ENCODE peak calls at places on chromosomes 3 and 15, in seven cellular contexts. T, C, W, D, K, G and O are unnamed samples. For H3K4me1 and H3K36me3, the result is how much of the 10 kb centered on the place peaks cover.

GRCh38 chr15:62390793-62391543 is 225.9 kb upstream of the C2CD4B start:
- DNase-seq in T (peak), C (peak), W (peak), D (no peak), K (peak), G (peak), O (peak)

GRCh38 chr3:55169608-55170010 is 241.8 kb upstream of the LRTM1 start:
- DNase-seq in T (peak), C (no peak), W (no peak), D (peak), K (no peak), G (peak), O (no peak)

GRCh38 chr3:41808152-41808551 is 153.8 kb downstream of the ULK4 start:
- DNase-seq in T (peak), C (no peak), W (no peak), D (no peak), K (no peak), G (peak), O (no peak)

GRCh38 chr3:167198949-167199348 is 181.1 kb downstream of the ZBBX start:
- DNase-seq in T (no peak), C (no peak), W (no peak), D (no peak), K (no peak), G (no peak), O (no peak)

GRCh38 chr3:63922800-63923199 is 10.6 kb upstream of the SCAANT1 start:
- DNase-seq in T (no peak), C (no peak), W (no peak), D (no peak), K (no peak), G (no peak), O (no peak)

GRCh38 chr3:24490151-24490550 is 4.5 kb downstream of the THRB start:
- DNase-seq in T (peak), C (no peak), W (no peak), D (no peak), K (no peak), G (no peak), O (no peak)

GRCh38 chr3:22960326-22960984 is 242.7 kb upstream of the UBE2E2 start:
- DNase-seq in T (peak), C (no peak), W (peak), D (peak), K (peak), G (peak), O (no peak)

GRCh38 chr3:63096248-63097058 is 181.7 kb upstream of the SYNPR start:
- DNase-seq in T (no peak), C (no peak), W (no peak), D (no peak), K (no peak), G (no peak), O (no peak)

GRCh38 chr3:59772416-59773408 is 722.9 kb upstream of the CFAP20DC start:
- DNase-seq in T (no peak), C (peak), W (peak), D (no peak), K (no peak), G (no peak), O (peak)

GRCh38 chr3:101284757-101285156 is 35.6 kb downstream of the IMPG2 start:
- DNase-seq in T (no peak), C (no peak), W (no peak), D (no peak), K (no peak), G (no peak), O (no peak)

GRCh38 chr15:69958494-69959134 is 139.1 kb downstream of the TLE3 start:
- DNase-seq in T (no peak), C (no peak), W (no peak), D (no peak), K (peak), G (no peak), O (no peak)

GRCh38 chr3:14839236-14839635 is 20.5 kb downstream of the FGD5 start:
- DNase-seq in T (no peak), C (no peak), W (no peak), D (no peak), K (no peak), G (no peak), O (no peak)

DNA sequence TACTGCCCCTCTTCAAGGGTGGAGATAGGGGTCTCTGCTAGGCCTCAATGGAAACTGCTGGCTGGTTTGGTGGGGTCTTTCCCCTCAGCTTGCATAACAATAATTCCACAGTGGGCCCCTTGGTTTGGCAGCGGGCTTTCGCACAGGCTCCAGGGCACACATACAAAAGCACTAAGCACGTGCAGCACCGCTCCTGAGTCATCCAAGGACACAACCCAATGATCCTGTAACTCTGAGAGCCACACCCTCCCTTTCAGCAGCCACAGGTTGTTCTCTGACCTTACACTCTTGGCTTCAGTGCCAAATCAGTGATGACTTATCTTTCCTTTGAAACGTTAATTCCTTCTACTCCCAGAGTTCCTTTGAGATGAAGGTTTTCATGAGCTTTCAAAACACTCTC is 41.7 kb downstream of the DAPK2 start:
- DNase-seq in T (no peak), C (no peak), W (peak), D (peak), K (no peak), G (no peak), O (no peak)
- H3K4me1 ChIP-seq in T (under half), C (under half), W (half or more), D (under half), K (under half), G (under half), O (under half)

DNA sequence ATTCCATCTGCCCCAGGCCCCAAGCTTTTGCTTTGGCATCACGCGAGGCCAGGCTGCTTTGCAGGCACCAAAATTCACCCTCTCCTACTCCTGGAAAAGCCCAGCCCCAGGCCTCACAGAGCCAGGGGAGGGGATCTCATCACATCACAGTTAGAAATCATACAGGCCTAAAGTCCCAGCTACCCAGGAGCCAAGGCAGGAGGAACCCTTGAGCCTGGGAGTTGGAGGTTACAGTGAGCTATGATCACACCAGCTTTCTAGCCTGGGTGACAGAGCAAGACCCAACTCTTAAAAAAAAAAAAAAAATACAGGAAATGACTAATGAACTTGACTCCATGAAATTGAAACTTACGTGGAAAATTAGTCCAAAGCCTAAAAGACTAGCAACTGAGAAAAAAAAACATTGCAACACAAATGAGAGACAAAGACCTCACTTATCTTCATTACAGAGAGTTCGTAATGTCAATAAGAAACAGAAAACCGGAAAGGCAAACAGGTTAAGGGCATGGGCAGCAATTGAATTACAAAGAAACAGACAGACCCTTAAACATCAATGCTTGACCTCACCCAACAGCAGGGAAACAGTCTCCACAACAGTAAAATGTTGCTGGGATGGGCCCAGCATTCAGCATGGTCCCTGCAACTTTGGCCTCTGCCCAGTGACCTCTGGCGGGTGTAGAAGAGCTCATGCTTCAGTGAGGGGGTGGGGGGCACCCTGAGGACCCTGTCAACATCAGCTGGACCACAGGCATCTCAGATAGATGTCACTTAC is 151.5 kb downstream of the LRRK1 start:
- DNase-seq in T (peak), C (no peak), W (no peak), D (peak), K (no peak), G (peak), O (no peak)
- H3K27ac ChIP-seq in T (no peak), C (no peak), W (peak), D (peak), K (no peak), G (peak), O (no peak)

GRCh38 chr3:177035678-177036077 is 161.6 kb downstream of the TBL1XR1 start:
- DNase-seq in T (no peak), C (no peak), W (no peak), D (no peak), K (no peak), G (no peak), O (no peak)

GRCh38 chr3:177041021-177041729 is 156.1 kb downstream of the TBL1XR1 start:
- DNase-seq in T (peak), C (no peak), W (no peak), D (no peak), K (no peak), G (peak), O (no peak)

GRCh38 chr3:177034850-177035475 is 162.3 kb downstream of the TBL1XR1 start:
- DNase-seq in T (no peak), C (no peak), W (no peak), D (no peak), K (no peak), G (no peak), O (no peak)

GRCh38 chr3:177039875-177040274 is 157.4 kb downstream of the TBL1XR1 start:
- DNase-seq in T (no peak), C (no peak), W (no peak), D (no peak), K (no peak), G (no peak), O (no peak)

GRCh38 chr3:177037241-177037640 is 160.0 kb downstream of the TBL1XR1 start:
- DNase-seq in T (peak), C (no peak), W (no peak), D (no peak), K (no peak), G (peak), O (no peak)
- H3K36me3 ChIP-seq in T (under half), C (under half), W (under half), D (half or more), K (half or more), G (under half), O (half or more)

GRCh38 chr15:94280301-94280700 is 48.9 kb downstream of the MCTP2 start:
- DNase-seq in T (no peak), C (no peak), W (no peak), D (no peak), K (no peak), G (no peak), O (no peak)
- H3K4me1 ChIP-seq in T (under half), C (under half), W (under half), D (under half), K (half or more), G (under half), O (under half)

DNA sequence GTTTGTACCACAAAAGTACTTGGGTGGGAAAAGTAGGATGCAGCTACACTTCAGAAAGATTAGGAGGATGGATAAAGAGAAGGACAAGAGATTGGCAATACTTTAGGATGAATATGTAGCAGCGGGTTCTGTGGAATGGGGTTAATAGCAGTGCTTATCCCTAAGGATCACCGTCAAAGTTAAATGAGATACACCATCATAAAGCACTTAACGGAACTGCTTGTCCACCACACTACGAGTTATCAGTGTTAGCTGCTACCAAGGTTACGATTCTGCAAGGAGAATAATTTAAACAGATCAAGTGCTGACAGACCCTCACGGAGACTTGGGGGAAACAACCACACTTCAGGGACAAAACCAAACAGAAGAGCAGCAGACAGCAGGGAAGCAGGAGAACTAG is 963 bp downstream of the SHQ1 start:
- DNase-seq in T (peak), C (peak), W (no peak), D (no peak), K (peak), G (no peak), O (no peak)
- H3K27ac ChIP-seq in T (peak), C (no peak), W (peak), D (no peak), K (no peak), G (no peak), O (no peak)

DNA sequence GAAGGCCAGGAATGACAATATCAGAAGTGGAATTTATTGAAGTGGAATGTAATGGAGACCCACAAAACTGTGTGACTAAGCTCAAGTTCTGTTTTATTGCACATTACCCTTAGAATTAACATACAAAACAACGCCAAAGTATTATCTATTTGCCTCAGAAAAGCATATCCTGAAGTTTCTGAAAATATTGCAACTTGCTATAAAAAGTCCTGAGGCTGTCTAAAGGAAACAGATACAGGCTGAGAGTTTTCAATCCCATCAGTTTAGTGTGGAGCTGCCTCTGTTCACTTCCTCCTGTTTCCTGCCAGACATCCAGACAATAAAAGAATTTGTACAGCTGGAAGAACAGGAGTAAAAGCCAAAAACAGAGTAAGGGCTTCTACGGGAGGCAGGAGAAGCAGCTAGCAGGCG is 108.8 kb downstream of the FBN1 start:
- DNase-seq in T (peak), C (no peak), W (no peak), D (no peak), K (no peak), G (peak), O (no peak)
- H3K36me3 ChIP-seq in T (under half), C (under half), W (under half), D (under half), K (under half), G (under half), O (under half)

GRCh38 chr3:129596194-129597086 is 10.0 kb downstream of the PLXND1 start:
- DNase-seq in T (peak), C (no peak), W (peak), D (no peak), K (no peak), G (peak), O (no peak)
- H3K4me1 ChIP-seq in T (under half), C (under half), W (under half), D (under half), K (under half), G (half or more), O (under half)

DNA sequence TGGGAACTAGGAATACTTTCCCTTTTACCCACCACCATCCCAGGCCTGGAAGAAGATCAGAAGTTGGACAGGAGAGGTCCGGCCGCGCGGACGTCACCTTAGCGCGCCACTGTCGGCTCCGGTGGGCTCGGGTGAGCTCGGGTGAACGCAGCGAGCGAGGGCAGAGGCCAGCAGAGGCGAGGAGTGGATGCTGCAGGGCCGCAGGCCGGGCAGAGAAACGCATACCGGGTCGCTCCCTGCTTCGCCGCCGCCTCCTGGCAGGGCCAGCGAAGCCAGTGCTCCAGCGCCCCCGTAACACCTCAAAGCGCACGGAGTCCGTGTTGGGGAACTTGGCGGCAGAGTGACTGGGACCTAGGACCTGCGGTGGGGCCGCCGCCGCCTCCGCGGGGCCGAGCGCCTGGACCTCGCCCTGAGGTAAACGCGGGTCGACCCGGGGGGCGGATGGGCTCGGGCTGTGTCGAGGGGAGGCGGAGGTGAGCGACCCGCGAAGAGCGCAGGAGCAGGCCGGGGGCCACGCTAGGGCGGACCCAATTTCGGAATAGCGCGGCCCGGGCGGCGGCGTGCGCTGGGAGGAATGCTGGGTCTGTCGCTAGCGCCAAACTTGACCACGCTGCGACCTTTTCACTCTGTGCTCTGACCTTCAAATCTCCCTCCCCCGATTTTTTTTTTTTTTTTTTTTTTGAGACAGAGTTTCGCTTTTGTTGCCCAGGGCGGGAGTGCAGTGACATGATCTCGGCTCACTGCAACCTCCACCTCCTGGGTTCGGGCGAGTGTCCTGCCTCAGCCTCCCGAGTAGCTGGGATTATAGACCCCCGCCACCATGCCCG is 1.6 kb downstream of the CYP11A1 start:
- DNase-seq in T (peak), C (peak), W (peak), D (peak), K (no peak), G (peak), O (no peak)
- H3K27ac ChIP-seq in T (peak), C (no peak), W (peak), D (peak), K (no peak), G (no peak), O (no peak)

DNA sequence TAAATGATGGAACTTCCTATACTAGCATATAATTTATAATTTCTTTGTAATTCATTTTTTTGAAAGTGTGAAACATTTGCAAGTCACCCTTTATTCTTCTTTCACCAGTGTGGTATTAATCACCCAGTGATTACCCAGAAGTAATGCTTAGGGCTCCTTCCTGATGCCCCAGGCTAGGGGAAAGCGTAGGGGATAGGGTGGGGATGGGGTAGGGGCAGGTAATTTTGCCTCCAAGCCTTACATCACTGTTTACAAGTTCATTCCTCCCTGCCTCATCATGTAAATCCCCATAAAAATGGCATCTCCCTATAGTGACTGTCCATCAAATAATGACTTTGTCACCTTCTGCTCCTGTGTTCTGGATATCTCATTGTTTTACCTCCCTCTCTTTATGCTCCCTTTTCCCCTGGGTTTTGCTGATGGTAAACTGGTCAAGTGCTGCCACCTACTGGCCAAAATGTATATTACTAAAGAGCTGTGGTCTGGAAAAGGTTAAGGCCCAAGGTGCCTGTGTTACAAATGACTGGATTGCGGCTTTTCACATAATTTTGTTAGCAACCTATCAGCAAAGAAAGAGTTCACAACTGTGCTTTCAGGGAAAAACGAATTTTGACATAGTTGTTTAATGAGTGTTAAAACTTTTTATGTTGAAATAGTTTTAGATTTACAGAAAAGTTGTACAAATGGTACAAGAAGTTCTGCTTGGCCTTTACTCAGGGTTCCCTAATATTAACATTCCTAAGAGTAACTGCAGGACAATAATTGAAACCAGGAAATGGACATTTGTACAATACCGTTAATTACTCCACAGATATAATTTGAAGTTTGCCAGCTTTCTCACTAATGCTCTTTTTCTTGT is 54.7 kb downstream of the ONECUT1 start:
- DNase-seq in T (peak), C (peak), W (peak), D (peak), K (peak), G (peak), O (peak)
- H3K36me3 ChIP-seq in T (under half), C (under half), W (under half), D (under half), K (under half), G (under half), O (under half)